ENCODE peak calls at places on chromosome 10, in eight cellular contexts. Y is M059J; H is T-cell; B is stimulated activated CD4-positive, alpha-beta T cell treated with anti-CD3 and anti-CD28 coated beads, Interleukin-12 subunit alpha, Interleukin-12 subunit beta, amount 100 ng/mL, for 4 hours; E is PC-3; C is glutamatergic neuron; Z is NCI-H1092 treated with DMSO at 0.1 percent for 48 hours; N is AG04450. W is an unnamed sample.

GRCh38 chr10:59177031-59177861 is 803 bp downstream of the PHYHIPL start:
- DNase-seq in Y (peak), H (no peak), B (no peak), E (peak), C (peak), Z (peak), N (peak), W (peak)

GRCh38 chr10:51297438-51297837 is 223.2 kb downstream of the PRKG1 start:
- DNase-seq in Y (no peak), H (no peak), B (no peak), E (peak), C (no peak), Z (no peak), N (no peak), W (no peak)

GRCh38 chr10:112583236-112583919 is 136.4 kb downstream of the VTI1A start:
- DNase-seq in Y (no peak), H (no peak), B (no peak), E (no peak), C (no peak), Z (no peak), N (no peak), W (no peak)

GRCh38 chr10:69446650-69447151 is 4.6 kb upstream of the TSPAN15 start:
- DNase-seq in Y (peak), H (no peak), B (no peak), E (peak), C (no peak), Z (no peak), N (peak), W (peak)

GRCh38 chr10:24202181-24202570 is 6.8 kb upstream of the KIAA1217 start:
- DNase-seq in Y (no peak), H (no peak), B (no peak), E (no peak), C (no peak), Z (no peak), N (no peak), W (no peak)

GRCh38 chr10:112813866-112814596 is 136.0 kb upstream of the TCF7L2 start:
- DNase-seq in Y (no peak), H (no peak), B (no peak), E (no peak), C (no peak), Z (no peak), N (no peak), W (no peak)

GRCh38 chr10:124213471-124213870 is 120.1 kb upstream of the CHST15 start:
- DNase-seq in Y (peak), H (no peak), B (no peak), E (peak), C (no peak), Z (no peak), N (no peak), W (no peak)

GRCh38 chr10:47009215-47009838 is 98.1 kb downstream of the PTPN20 start:
- DNase-seq in Y (no peak), H (no peak), B (no peak), E (no peak), C (no peak), Z (no peak), N (no peak), W (no peak)

GRCh38 chr10:58701398-58702135 is 188.9 kb downstream of the BICC1 start:
- DNase-seq in Y (peak), H (no peak), B (no peak), E (peak), C (no peak), Z (no peak), N (peak), W (no peak)

GRCh38 chr10:23293145-23293724 is 51.4 kb downstream of the C10orf67 start:
- DNase-seq in Y (peak), H (peak), B (peak), E (peak), C (peak), Z (peak), N (no peak), W (peak)

GRCh38 chr10:317219-317868 is 182.1 kb downstream of the ZMYND11 start:
- DNase-seq in Y (no peak), H (peak), B (no peak), E (no peak), C (no peak), Z (no peak), N (peak), W (no peak)

W was measured in H4.